ENCODE peak calls at places on chromosomes 12 and 14, in six cellular contexts. One of them, this sample, is unnamed.

GRCh38 chr12:122449317-122449716 is 26.8 kb upstream of the CLIP1 start:
- DNase-seq in T-helper 1 cell: no peak
- DNase-seq in adrenal gland: no peak
- DNase-seq in effector memory CD4-positive, alpha-beta T cell: no peak
- DNase-seq in left ventricle myocardium inferior: no peak
- DNase-seq in left cardiac atrium: no peak
- DNase-seq in this sample: no peak

GRCh38 chr14:104970231-104971068 is 7.7 kb downstream of the AHNAK2 start:
- DNase-seq in T-helper 1 cell: no peak
- DNase-seq in adrenal gland: no peak
- DNase-seq in effector memory CD4-positive, alpha-beta T cell: no peak
- DNase-seq in left ventricle myocardium inferior: peak
- DNase-seq in left cardiac atrium: peak
- DNase-seq in this sample: no peak

GRCh38 chr12:64389154-64389553 is 1.4 kb downstream of the C12orf56 start:
- DNase-seq in T-helper 1 cell: no peak
- DNase-seq in adrenal gland: no peak
- DNase-seq in effector memory CD4-positive, alpha-beta T cell: no peak
- DNase-seq in left ventricle myocardium inferior: no peak
- DNase-seq in left cardiac atrium: no peak
- DNase-seq in this sample: no peak

GRCh38 chr14:67491741-67492504 is 3.4 kb upstream of the TMEM229B start:
- DNase-seq in T-helper 1 cell: no peak
- DNase-seq in adrenal gland: no peak
- DNase-seq in effector memory CD4-positive, alpha-beta T cell: no peak
- DNase-seq in left ventricle myocardium inferior: peak
- DNase-seq in left cardiac atrium: no peak
- DNase-seq in this sample: no peak

GRCh38 chr12:19546611-19547162 is 107.4 kb downstream of the AEBP2 start:
- DNase-seq in T-helper 1 cell: no peak
- DNase-seq in adrenal gland: no peak
- DNase-seq in effector memory CD4-positive, alpha-beta T cell: no peak
- DNase-seq in left ventricle myocardium inferior: no peak
- DNase-seq in left cardiac atrium: no peak
- DNase-seq in this sample: no peak

GRCh38 chr12:56013482-56013881 is 7.4 kb upstream of the IKZF4 start:
- DNase-seq in T-helper 1 cell: no peak
- DNase-seq in adrenal gland: no peak
- DNase-seq in effector memory CD4-positive, alpha-beta T cell: no peak
- DNase-seq in left ventricle myocardium inferior: no peak
- DNase-seq in left cardiac atrium: no peak
- DNase-seq in this sample: no peak

GRCh38 chr14:106738075-106738474 is 1211.7 kb downstream of the TMEM121 start:
- DNase-seq in T-helper 1 cell: no peak
- DNase-seq in adrenal gland: no peak
- DNase-seq in effector memory CD4-positive, alpha-beta T cell: no peak
- DNase-seq in left ventricle myocardium inferior: no peak
- DNase-seq in left cardiac atrium: no peak
- DNase-seq in this sample: no peak

GRCh38 chr12:15164997-15165659 is 56.1 kb downstream of the RERG start:
- DNase-seq in T-helper 1 cell: no peak
- DNase-seq in adrenal gland: peak
- DNase-seq in effector memory CD4-positive, alpha-beta T cell: no peak
- DNase-seq in left ventricle myocardium inferior: no peak
- DNase-seq in left cardiac atrium: no peak
- DNase-seq in this sample: no peak

GRCh38 chr12:52771088-52771487 is 6.1 kb downstream of the KRT76 start:
- DNase-seq in T-helper 1 cell: no peak
- DNase-seq in adrenal gland: no peak
- DNase-seq in effector memory CD4-positive, alpha-beta T cell: no peak
- DNase-seq in left ventricle myocardium inferior: no peak
- DNase-seq in left cardiac atrium: no peak
- DNase-seq in this sample: no peak

GRCh38 chr12:43676183-43676813 is 82.3 kb downstream of the PUS7L start:
- DNase-seq in T-helper 1 cell: no peak
- DNase-seq in adrenal gland: no peak
- DNase-seq in effector memory CD4-positive, alpha-beta T cell: no peak
- DNase-seq in left ventricle myocardium inferior: no peak
- DNase-seq in left cardiac atrium: no peak
- DNase-seq in this sample: no peak

GRCh38 chr12:13661005-13661887 is 320.2 kb downstream of the GRIN2B start:
- DNase-seq in T-helper 1 cell: no peak
- DNase-seq in adrenal gland: peak
- DNase-seq in effector memory CD4-positive, alpha-beta T cell: no peak
- DNase-seq in left ventricle myocardium inferior: no peak
- DNase-seq in left cardiac atrium: peak
- DNase-seq in this sample: no peak

GRCh38 chr12:99981639-99982190 is 3.0 kb downstream of the ANKS1B start:
- DNase-seq in T-helper 1 cell: no peak
- DNase-seq in adrenal gland: no peak
- DNase-seq in effector memory CD4-positive, alpha-beta T cell: no peak
- DNase-seq in left ventricle myocardium inferior: no peak
- DNase-seq in left cardiac atrium: no peak
- DNase-seq in this sample: no peak

GRCh38 chr14:34710006-34710405 is 4.4 kb downstream of the CFL2 start:
- DNase-seq in T-helper 1 cell: no peak
- DNase-seq in adrenal gland: peak
- DNase-seq in effector memory CD4-positive, alpha-beta T cell: no peak
- DNase-seq in left ventricle myocardium inferior: no peak
- DNase-seq in left cardiac atrium: no peak
- DNase-seq in this sample: no peak

GRCh38 chr12:57896437-57897201 is 44.7 kb upstream of the ATP23 start:
- DNase-seq in T-helper 1 cell: no peak
- DNase-seq in adrenal gland: peak
- DNase-seq in effector memory CD4-positive, alpha-beta T cell: no peak
- DNase-seq in left ventricle myocardium inferior: peak
- DNase-seq in left cardiac atrium: peak
- DNase-seq in this sample: no peak

GRCh38 chr14:105865904-105866840 is 339.8 kb downstream of the TMEM121 start:
- DNase-seq in T-helper 1 cell: no peak
- DNase-seq in adrenal gland: peak
- DNase-seq in effector memory CD4-positive, alpha-beta T cell: no peak
- DNase-seq in left ventricle myocardium inferior: peak
- DNase-seq in left cardiac atrium: no peak
- DNase-seq in this sample: no peak

GRCh38 chr12:113766880-113767878 is 198.9 kb downstream of the RBM19 start:
- DNase-seq in T-helper 1 cell: no peak
- DNase-seq in adrenal gland: no peak
- DNase-seq in effector memory CD4-positive, alpha-beta T cell: no peak
- DNase-seq in left ventricle myocardium inferior: no peak
- DNase-seq in left cardiac atrium: no peak
- DNase-seq in this sample: no peak

GRCh38 chr14:74735113-74735512 is 22.2 kb downstream of the FCF1 start:
- DNase-seq in T-helper 1 cell: no peak
- DNase-seq in adrenal gland: no peak
- DNase-seq in effector memory CD4-positive, alpha-beta T cell: no peak
- DNase-seq in left ventricle myocardium inferior: no peak
- DNase-seq in left cardiac atrium: no peak
- DNase-seq in this sample: no peak

GRCh38 chr12:116710367-116710766 is 27.5 kb downstream of the SPRING1 start:
- DNase-seq in T-helper 1 cell: no peak
- DNase-seq in adrenal gland: no peak
- DNase-seq in effector memory CD4-positive, alpha-beta T cell: no peak
- DNase-seq in left ventricle myocardium inferior: no peak
- DNase-seq in left cardiac atrium: no peak
- DNase-seq in this sample: no peak

GRCh38 chr12:3170423-3171194 is 93.4 kb downstream of the TSPAN9 start:
- DNase-seq in T-helper 1 cell: no peak
- DNase-seq in adrenal gland: peak
- DNase-seq in effector memory CD4-positive, alpha-beta T cell: no peak
- DNase-seq in left ventricle myocardium inferior: no peak
- DNase-seq in left cardiac atrium: no peak
- DNase-seq in this sample: no peak

GRCh38 chr12:128109236-128109635 is 157.7 kb upstream of the TMEM132C start:
- DNase-seq in T-helper 1 cell: no peak
- DNase-seq in adrenal gland: no peak
- DNase-seq in effector memory CD4-positive, alpha-beta T cell: no peak
- DNase-seq in left ventricle myocardium inferior: no peak
- DNase-seq in left cardiac atrium: no peak
- DNase-seq in this sample: no peak

GRCh38 chr12:43847427-43847826 is 11.5 kb downstream of the TMEM117 start:
- DNase-seq in T-helper 1 cell: no peak
- DNase-seq in adrenal gland: no peak
- DNase-seq in effector memory CD4-positive, alpha-beta T cell: no peak
- DNase-seq in left ventricle myocardium inferior: no peak
- DNase-seq in left cardiac atrium: no peak
- DNase-seq in this sample: no peak

GRCh38 chr12:71587012-71587411 is 76.6 kb downstream of the ZFC3H1 start:
- DNase-seq in T-helper 1 cell: no peak
- DNase-seq in adrenal gland: no peak
- DNase-seq in effector memory CD4-positive, alpha-beta T cell: no peak
- DNase-seq in left ventricle myocardium inferior: no peak
- DNase-seq in left cardiac atrium: no peak
- DNase-seq in this sample: no peak

GRCh38 chr12:65826513-65827171 is 2.4 kb downstream of the HMGA2 start:
- DNase-seq in T-helper 1 cell: no peak
- DNase-seq in adrenal gland: no peak
- DNase-seq in effector memory CD4-positive, alpha-beta T cell: no peak
- DNase-seq in left ventricle myocardium inferior: no peak
- DNase-seq in left cardiac atrium: no peak
- DNase-seq in this sample: no peak

GRCh38 chr12:127170271-127171180 is 1096.4 kb upstream of the TMEM132C start:
- DNase-seq in T-helper 1 cell: no peak
- DNase-seq in adrenal gland: no peak
- DNase-seq in effector memory CD4-positive, alpha-beta T cell: no peak
- DNase-seq in left ventricle myocardium inferior: no peak
- DNase-seq in left cardiac atrium: no peak
- DNase-seq in this sample: no peak

GRCh38 chr12:20493924-20494323 is 125.6 kb downstream of the PDE3A start:
- DNase-seq in T-helper 1 cell: no peak
- DNase-seq in adrenal gland: no peak
- DNase-seq in effector memory CD4-positive, alpha-beta T cell: no peak
- DNase-seq in left ventricle myocardium inferior: no peak
- DNase-seq in left cardiac atrium: no peak
- DNase-seq in this sample: no peak

GRCh38 chr12:88450130-88450529 is 130.1 kb downstream of the KITLG start:
- DNase-seq in T-helper 1 cell: no peak
- DNase-seq in adrenal gland: no peak
- DNase-seq in effector memory CD4-positive, alpha-beta T cell: no peak
- DNase-seq in left ventricle myocardium inferior: no peak
- DNase-seq in left cardiac atrium: no peak
- DNase-seq in this sample: no peak

GRCh38 chr14:100252684-100253083 is 13.7 kb downstream of the YY1 start:
- DNase-seq in T-helper 1 cell: no peak
- DNase-seq in adrenal gland: no peak
- DNase-seq in effector memory CD4-positive, alpha-beta T cell: no peak
- DNase-seq in left ventricle myocardium inferior: no peak
- DNase-seq in left cardiac atrium: no peak
- DNase-seq in this sample: no peak

GRCh38 chr14:77421241-77421640 is 2.1 kb downstream of the NOXRED1 start:
- DNase-seq in T-helper 1 cell: no peak
- DNase-seq in adrenal gland: no peak
- DNase-seq in effector memory CD4-positive, alpha-beta T cell: no peak
- DNase-seq in left ventricle myocardium inferior: no peak
- DNase-seq in left cardiac atrium: no peak
- DNase-seq in this sample: no peak

GRCh38 chr14:79890527-79890926 is 320.8 kb downstream of the DIO2 start:
- DNase-seq in T-helper 1 cell: no peak
- DNase-seq in adrenal gland: no peak
- DNase-seq in effector memory CD4-positive, alpha-beta T cell: no peak
- DNase-seq in left ventricle myocardium inferior: no peak
- DNase-seq in left cardiac atrium: no peak
- DNase-seq in this sample: no peak

GRCh38 chr14:85444685-85445084 is 85.3 kb upstream of the FLRT2 start:
- DNase-seq in T-helper 1 cell: no peak
- DNase-seq in adrenal gland: no peak
- DNase-seq in effector memory CD4-positive, alpha-beta T cell: no peak
- DNase-seq in left ventricle myocardium inferior: no peak
- DNase-seq in left cardiac atrium: no peak
- DNase-seq in this sample: no peak

GRCh38 chr14:94542111-94542810 is 19.0 kb upstream of the SERPINA4 start:
- DNase-seq in T-helper 1 cell: no peak
- DNase-seq in adrenal gland: no peak
- DNase-seq in effector memory CD4-positive, alpha-beta T cell: no peak
- DNase-seq in left ventricle myocardium inferior: no peak
- DNase-seq in left cardiac atrium: no peak
- DNase-seq in this sample: no peak